ENCODE peak calls at places on chromosomes 13 and 19, in nine cellular contexts. One of them, this sample, is unnamed. For H3K4me1, the result is how much of the 10 kb centered on the place peaks cover.

GRCh38 chr19:35213678-35214632 is 14.6 kb downstream of the FAM187B start:
- DNase-seq in adrenal gland: peak
- DNase-seq in H1: no peak
- DNase-seq in breast epithelium: peak
- DNase-seq in A549: peak
- DNase-seq in gastrocnemius medialis: peak
- DNase-seq in heart left ventricle: peak
- DNase-seq in testis: peak
- DNase-seq in tibial nerve: peak
- DNase-seq in this sample: peak

GRCh38 chr19:35229601-35230000 is 1.1 kb upstream of the FAM187B start:
- DNase-seq in adrenal gland: no peak
- DNase-seq in H1: no peak
- DNase-seq in breast epithelium: no peak
- DNase-seq in A549: no peak
- DNase-seq in gastrocnemius medialis: no peak
- DNase-seq in heart left ventricle: no peak
- DNase-seq in testis: no peak
- DNase-seq in tibial nerve: no peak
- DNase-seq in this sample: no peak

GRCh38 chr19:399370-399769 is 9.6 kb downstream of the C2CD4C start:
- DNase-seq in adrenal gland: peak
- DNase-seq in H1: no peak
- DNase-seq in breast epithelium: no peak
- DNase-seq in A549: no peak
- DNase-seq in gastrocnemius medialis: no peak
- DNase-seq in heart left ventricle: no peak
- DNase-seq in testis: no peak
- DNase-seq in tibial nerve: no peak
- DNase-seq in this sample: no peak

GRCh38 chr13:49370390-49370789 is 73.5 kb downstream of the CAB39L start:
- DNase-seq in adrenal gland: no peak
- DNase-seq in H1: no peak
- DNase-seq in breast epithelium: no peak
- DNase-seq in A549: no peak
- DNase-seq in gastrocnemius medialis: no peak
- DNase-seq in heart left ventricle: no peak
- DNase-seq in testis: no peak
- DNase-seq in tibial nerve: no peak
- DNase-seq in this sample: no peak

GRCh38 chr19:2478324-2478755 is 2.4 kb downstream of the GADD45B start:
- DNase-seq in adrenal gland: peak
- DNase-seq in H1: no peak
- DNase-seq in breast epithelium: peak
- DNase-seq in A549: no peak
- DNase-seq in gastrocnemius medialis: peak
- DNase-seq in heart left ventricle: peak
- DNase-seq in testis: peak
- DNase-seq in tibial nerve: peak
- DNase-seq in this sample: peak

GRCh38 chr19:40805258-40805868 is 6.4 kb downstream of the EGLN2 start:
- DNase-seq in adrenal gland: peak
- DNase-seq in H1: no peak
- DNase-seq in breast epithelium: no peak
- DNase-seq in A549: no peak
- DNase-seq in gastrocnemius medialis: no peak
- DNase-seq in heart left ventricle: no peak
- DNase-seq in testis: no peak
- DNase-seq in tibial nerve: no peak
- DNase-seq in this sample: peak

GRCh38 chr13:71865858-71866172 is 1.2 kb downstream of the DACH1 start:
- DNase-seq in adrenal gland: peak
- DNase-seq in H1: no peak
- DNase-seq in breast epithelium: no peak
- DNase-seq in A549: no peak
- DNase-seq in gastrocnemius medialis: no peak
- DNase-seq in heart left ventricle: peak
- DNase-seq in testis: no peak
- DNase-seq in tibial nerve: no peak
- DNase-seq in this sample: peak

GRCh38 chr13:32135655-32136054 is 104.1 kb downstream of the FRY start:
- DNase-seq in adrenal gland: no peak
- DNase-seq in H1: no peak
- DNase-seq in breast epithelium: no peak
- DNase-seq in A549: no peak
- DNase-seq in gastrocnemius medialis: no peak
- DNase-seq in heart left ventricle: no peak
- DNase-seq in testis: no peak
- DNase-seq in tibial nerve: no peak
- DNase-seq in this sample: no peak

GRCh38 chr19:45939792-45940514 is 25.4 kb upstream of the NANOS2 start:
- DNase-seq in adrenal gland: no peak
- DNase-seq in H1: no peak
- DNase-seq in breast epithelium: no peak
- DNase-seq in A549: no peak
- DNase-seq in gastrocnemius medialis: no peak
- DNase-seq in heart left ventricle: no peak
- DNase-seq in testis: no peak
- DNase-seq in tibial nerve: no peak
- DNase-seq in this sample: no peak

GRCh38 chr19:45934551-45935230 is 20.1 kb upstream of the NANOS2 start:
- DNase-seq in adrenal gland: no peak
- DNase-seq in H1: no peak
- DNase-seq in breast epithelium: no peak
- DNase-seq in A549: no peak
- DNase-seq in gastrocnemius medialis: no peak
- DNase-seq in heart left ventricle: no peak
- DNase-seq in testis: no peak
- DNase-seq in tibial nerve: no peak
- DNase-seq in this sample: no peak

GRCh38 chr19:45935267-45935666 is 20.7 kb upstream of the NANOS2 start:
- DNase-seq in adrenal gland: no peak
- DNase-seq in H1: no peak
- DNase-seq in breast epithelium: no peak
- DNase-seq in A549: no peak
- DNase-seq in gastrocnemius medialis: no peak
- DNase-seq in heart left ventricle: no peak
- DNase-seq in testis: no peak
- DNase-seq in tibial nerve: no peak
- DNase-seq in this sample: no peak

GRCh38 chr19:45938733-45939319 is 24.2 kb upstream of the NANOS2 start:
- DNase-seq in adrenal gland: no peak
- DNase-seq in H1: no peak
- DNase-seq in breast epithelium: no peak
- DNase-seq in A549: no peak
- DNase-seq in gastrocnemius medialis: no peak
- DNase-seq in heart left ventricle: no peak
- DNase-seq in testis: no peak
- DNase-seq in tibial nerve: no peak
- DNase-seq in this sample: no peak

GRCh38 chr19:45940515-45940805 is 25.9 kb upstream of the NANOS2 start:
- DNase-seq in adrenal gland: no peak
- DNase-seq in H1: no peak
- DNase-seq in breast epithelium: no peak
- DNase-seq in A549: no peak
- DNase-seq in gastrocnemius medialis: no peak
- DNase-seq in heart left ventricle: no peak
- DNase-seq in testis: no peak
- DNase-seq in tibial nerve: no peak
- DNase-seq in this sample: no peak
- TF ChIP-seq POLR2A in adrenal gland: no peak
- TF ChIP-seq POLR2A in H1: no peak
- TF ChIP-seq POLR2A in breast epithelium: no peak
- TF ChIP-seq POLR2A in A549: no peak
- TF ChIP-seq POLR2A in gastrocnemius medialis: no peak
- TF ChIP-seq POLR2A in heart left ventricle: no peak
- TF ChIP-seq POLR2A in testis: no peak
- TF ChIP-seq POLR2A in tibial nerve: no peak
- TF ChIP-seq POLR2A in this sample: no peak

GRCh38 chr19:49554701-49555181 is 25.6 kb downstream of the NOSIP start:
- DNase-seq in adrenal gland: peak
- DNase-seq in H1: no peak
- DNase-seq in breast epithelium: no peak
- DNase-seq in A549: no peak
- DNase-seq in gastrocnemius medialis: no peak
- DNase-seq in heart left ventricle: peak
- DNase-seq in testis: no peak
- DNase-seq in tibial nerve: no peak
- DNase-seq in this sample: peak

GRCh38 chr19:49557641-49558325 is 22.6 kb downstream of the NOSIP start:
- DNase-seq in adrenal gland: no peak
- DNase-seq in H1: no peak
- DNase-seq in breast epithelium: no peak
- DNase-seq in A549: no peak
- DNase-seq in gastrocnemius medialis: no peak
- DNase-seq in heart left ventricle: no peak
- DNase-seq in testis: no peak
- DNase-seq in tibial nerve: no peak
- DNase-seq in this sample: no peak

GRCh38 chr19:49555600-49556411 is 24.6 kb downstream of the NOSIP start:
- DNase-seq in adrenal gland: peak
- DNase-seq in H1: peak
- DNase-seq in breast epithelium: no peak
- DNase-seq in A549: peak
- DNase-seq in gastrocnemius medialis: peak
- DNase-seq in heart left ventricle: peak
- DNase-seq in testis: peak
- DNase-seq in tibial nerve: peak
- DNase-seq in this sample: peak

GRCh38 chr19:49558591-49558990 is 21.8 kb downstream of the NOSIP start:
- DNase-seq in adrenal gland: no peak
- DNase-seq in H1: no peak
- DNase-seq in breast epithelium: no peak
- DNase-seq in A549: no peak
- DNase-seq in gastrocnemius medialis: no peak
- DNase-seq in heart left ventricle: no peak
- DNase-seq in testis: no peak
- DNase-seq in tibial nerve: no peak
- DNase-seq in this sample: no peak

GRCh38 chr19:49556412-49557398 is 23.7 kb downstream of the NOSIP start:
- DNase-seq in adrenal gland: peak
- DNase-seq in H1: peak
- DNase-seq in breast epithelium: no peak
- DNase-seq in A549: no peak
- DNase-seq in gastrocnemius medialis: no peak
- DNase-seq in heart left ventricle: no peak
- DNase-seq in testis: no peak
- DNase-seq in tibial nerve: no peak
- DNase-seq in this sample: no peak
- H3K4me1 ChIP-seq in adrenal gland: under half
- H3K4me1 ChIP-seq in H1: under half
- H3K4me1 ChIP-seq in breast epithelium: under half
- H3K4me1 ChIP-seq in A549: under half
- H3K4me1 ChIP-seq in gastrocnemius medialis: under half
- H3K4me1 ChIP-seq in heart left ventricle: under half
- H3K4me1 ChIP-seq in testis: under half
- H3K4me1 ChIP-seq in tibial nerve: under half
- H3K4me1 ChIP-seq in this sample: under half

GRCh38 chr13:109680288-109680687 is 106.1 kb downstream of the IRS2 start:
- DNase-seq in adrenal gland: no peak
- DNase-seq in H1: no peak
- DNase-seq in breast epithelium: no peak
- DNase-seq in A549: no peak
- DNase-seq in gastrocnemius medialis: no peak
- DNase-seq in heart left ventricle: no peak
- DNase-seq in testis: no peak
- DNase-seq in tibial nerve: no peak
- DNase-seq in this sample: no peak

GRCh38 chr13:109684084-109684835 is 102.1 kb downstream of the IRS2 start:
- DNase-seq in adrenal gland: no peak
- DNase-seq in H1: no peak
- DNase-seq in breast epithelium: no peak
- DNase-seq in A549: no peak
- DNase-seq in gastrocnemius medialis: no peak
- DNase-seq in heart left ventricle: no peak
- DNase-seq in testis: no peak
- DNase-seq in tibial nerve: no peak
- DNase-seq in this sample: no peak

GRCh38 chr13:109684836-109685602 is 101.4 kb downstream of the IRS2 start:
- DNase-seq in adrenal gland: no peak
- DNase-seq in H1: no peak
- DNase-seq in breast epithelium: peak
- DNase-seq in A549: no peak
- DNase-seq in gastrocnemius medialis: peak
- DNase-seq in heart left ventricle: peak
- DNase-seq in testis: peak
- DNase-seq in tibial nerve: peak
- DNase-seq in this sample: peak

GRCh38 chr13:109680930-109681329 is 105.5 kb downstream of the IRS2 start:
- DNase-seq in adrenal gland: no peak
- DNase-seq in H1: no peak
- DNase-seq in breast epithelium: no peak
- DNase-seq in A549: no peak
- DNase-seq in gastrocnemius medialis: no peak
- DNase-seq in heart left ventricle: no peak
- DNase-seq in testis: no peak
- DNase-seq in tibial nerve: no peak
- DNase-seq in this sample: no peak

DNA sequence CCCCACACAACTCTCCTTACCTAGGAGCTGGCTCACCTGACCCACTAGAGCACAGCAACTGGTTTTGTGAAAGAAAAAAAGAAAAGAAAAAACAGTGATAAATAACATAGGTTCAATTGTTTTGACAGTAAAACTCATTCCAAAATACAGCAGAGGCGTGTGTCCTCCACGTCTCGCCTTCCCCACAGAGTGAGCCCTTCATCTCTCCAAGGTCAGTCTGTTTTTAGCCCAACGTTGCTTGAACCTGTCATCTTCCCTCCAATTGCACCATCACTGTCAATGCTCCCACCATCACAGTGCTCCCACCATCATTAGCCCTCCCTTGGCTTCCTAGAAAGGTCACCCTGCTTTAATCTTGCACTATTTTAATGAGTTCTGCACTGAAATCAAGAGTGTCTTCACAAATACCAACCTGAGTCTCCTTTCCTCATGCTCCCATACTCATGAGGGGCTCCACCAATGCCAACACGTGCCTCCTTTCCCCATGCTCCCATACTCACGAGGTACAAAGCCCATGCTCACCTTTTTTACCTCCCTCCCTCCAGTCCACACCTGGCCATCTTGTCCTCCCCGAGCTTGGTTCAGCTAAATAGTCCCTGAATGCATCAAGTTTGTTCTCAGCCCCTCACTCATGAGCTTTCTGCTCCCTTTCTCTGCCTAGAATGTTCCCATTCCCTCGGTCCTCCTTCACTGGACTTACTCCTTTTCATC is 103.7 kb downstream of the IRS2 start:
- DNase-seq in adrenal gland: no peak
- DNase-seq in H1: no peak
- DNase-seq in breast epithelium: no peak
- DNase-seq in A549: no peak
- DNase-seq in gastrocnemius medialis: no peak
- DNase-seq in heart left ventricle: no peak
- DNase-seq in testis: no peak
- DNase-seq in tibial nerve: no peak
- DNase-seq in this sample: no peak
- H3K4me3 ChIP-seq in adrenal gland: no peak
- H3K4me3 ChIP-seq in H1: no peak
- H3K4me3 ChIP-seq in breast epithelium: no peak
- H3K4me3 ChIP-seq in A549: no peak
- H3K4me3 ChIP-seq in gastrocnemius medialis: no peak
- H3K4me3 ChIP-seq in heart left ventricle: no peak
- H3K4me3 ChIP-seq in testis: no peak
- H3K4me3 ChIP-seq in tibial nerve: no peak
- H3K4me3 ChIP-seq in this sample: no peak

DNA sequence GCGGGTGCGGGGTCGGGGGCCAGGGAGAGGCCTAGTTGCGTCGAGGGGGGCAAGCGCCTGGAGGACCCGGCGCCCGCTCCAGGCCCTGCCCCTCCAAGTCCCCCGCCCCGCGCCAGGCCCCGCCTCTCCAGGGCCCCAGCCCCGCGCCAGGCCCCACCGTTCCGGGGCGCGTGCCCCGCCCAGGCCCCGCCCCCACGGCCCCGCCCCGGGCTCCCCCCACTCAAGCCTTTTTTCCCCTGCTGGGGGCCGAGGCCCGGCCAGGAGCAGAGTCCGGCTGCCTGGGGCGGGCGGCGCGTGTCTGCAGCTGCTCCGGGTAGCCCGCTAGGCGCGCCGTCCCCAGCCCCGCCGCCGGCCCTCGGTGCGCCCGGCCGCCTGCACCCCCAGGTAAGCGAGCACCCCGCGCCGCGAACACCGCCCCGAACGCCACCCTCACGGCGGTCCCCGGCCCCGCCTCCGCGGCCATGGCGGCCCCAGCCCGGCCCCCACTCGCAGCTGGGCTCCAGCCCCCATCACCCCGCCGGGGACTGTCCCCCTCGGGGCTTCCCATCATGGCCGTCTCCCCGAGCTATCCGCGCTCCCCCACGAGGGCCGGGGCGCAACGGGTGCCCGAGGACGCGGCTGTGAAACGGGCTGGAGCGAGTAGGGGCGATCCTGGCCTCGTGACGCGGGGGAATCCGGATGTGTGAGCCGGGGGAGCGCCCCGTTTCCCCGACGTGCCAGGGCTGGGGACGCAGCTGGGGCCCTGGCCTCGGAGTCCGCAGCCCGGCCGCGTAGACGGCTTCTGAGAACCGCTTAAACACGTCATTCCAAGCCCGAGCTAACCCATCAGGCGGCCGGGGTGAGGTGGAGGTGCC is at the start of gene CERS4:
- DNase-seq in adrenal gland: peak
- DNase-seq in H1: peak
- DNase-seq in breast epithelium: peak
- DNase-seq in A549: peak
- DNase-seq in gastrocnemius medialis: peak
- DNase-seq in heart left ventricle: peak
- DNase-seq in testis: peak
- DNase-seq in tibial nerve: peak
- DNase-seq in this sample: peak
- TF ChIP-seq POLR2A in adrenal gland: peak
- TF ChIP-seq POLR2A in H1: no peak
- TF ChIP-seq POLR2A in breast epithelium: no peak
- TF ChIP-seq POLR2A in A549: peak
- TF ChIP-seq POLR2A in gastrocnemius medialis: no peak
- TF ChIP-seq POLR2A in heart left ventricle: no peak
- TF ChIP-seq POLR2A in testis: no peak
- TF ChIP-seq POLR2A in tibial nerve: peak
- TF ChIP-seq POLR2A in this sample: peak